ENCODE peak calls at places on chromosomes 7 and 10, in ten cellular contexts. T is thoracic aorta; A is activated CD4-positive, alpha-beta T cell treated with anti-CD3 and anti-CD28 coated beads, Interleukin-2, amount 50 U/mL, for 24 hours; N is GM20000; J is iris pigment epithelial cell; H is activated T-cell treated with anti-CD3 and anti-CD28 coated beads, Interleukin-2, amount 50 U/mL, for 48 hours; K is PC-3; W is activated effector memory CD4-positive, alpha-beta T cell treated with anti-CD3 and anti-CD28 coated beads, Interleukin-2, amount 50 U/mL, for 16 hours; I is RWPE1; S is RPMI7951. L is an unnamed sample.

GRCh38 chr10:133258818-133259602 is 17.7 kb downstream of the ADAM8 start:
- DNase-seq in T (peak), A (peak), N (no peak), J (peak), H (peak), K (peak), W (peak), I (peak), S (peak), L (no peak)

GRCh38 chr7:92061154-92061553 is 73.1 kb downstream of the CYP51A1 start:
- DNase-seq in T (no peak), A (no peak), N (no peak), J (no peak), H (no peak), K (no peak), W (no peak), I (peak), S (no peak), L (no peak)

GRCh38 chr10:97685395-97685958 is 1.6 kb downstream of the AVPI1 start:
- DNase-seq in T (no peak), A (no peak), N (no peak), J (peak), H (no peak), K (peak), W (no peak), I (peak), S (peak), L (no peak)

GRCh38 chr10:119339099-119339498 is 131.7 kb downstream of the GRK5 start:
- DNase-seq in T (no peak), A (no peak), N (no peak), J (no peak), H (no peak), K (no peak), W (no peak), I (no peak), S (no peak), L (no peak)

GRCh38 chr10:57694956-57695605 is 572.6 kb downstream of the IPMK start:
- DNase-seq in T (no peak), A (no peak), N (no peak), J (peak), H (no peak), K (peak), W (no peak), I (no peak), S (no peak), L (peak)

GRCh38 chr10:59675812-59676211 is 33.8 kb downstream of the SLC16A9 start:
- DNase-seq in T (no peak), A (no peak), N (no peak), J (no peak), H (no peak), K (peak), W (no peak), I (no peak), S (peak), L (no peak)

GRCh38 chr7:47681241-47681810 is 99.4 kb upstream of the TNS3 start:
- DNase-seq in T (no peak), A (no peak), N (no peak), J (no peak), H (no peak), K (peak), W (no peak), I (no peak), S (peak), L (no peak)

GRCh38 chr10:98414932-98415709 is at the start of gene PYROXD2:
- DNase-seq in T (peak), A (peak), N (peak), J (peak), H (peak), K (peak), W (peak), I (peak), S (peak), L (peak)

GRCh38 chr10:16440396-16441105 is 3.7 kb downstream of the PTER start:
- DNase-seq in T (no peak), A (no peak), N (no peak), J (peak), H (peak), K (peak), W (peak), I (peak), S (peak), L (no peak)

GRCh38 chr10:17025444-17026295 is 103.9 kb downstream of the CUBN start:
- DNase-seq in T (peak), A (peak), N (no peak), J (peak), H (peak), K (peak), W (peak), I (peak), S (peak), L (no peak)

GRCh38 chr10:100448977-100449376 is 13.8 kb upstream of the WNT8B start:
- DNase-seq in T (no peak), A (no peak), N (no peak), J (no peak), H (no peak), K (no peak), W (no peak), I (no peak), S (no peak), L (no peak)

GRCh38 chr7:83532229-83532628 is 116.7 kb downstream of the SEMA3E start:
- DNase-seq in T (no peak), A (no peak), N (no peak), J (peak), H (no peak), K (peak), W (no peak), I (peak), S (no peak), L (no peak)

GRCh38 chr7:87600130-87601124 is at the start of gene ABCB1:
- DNase-seq in T (no peak), A (peak), N (peak), J (peak), H (peak), K (no peak), W (peak), I (no peak), S (peak), L (no peak)

GRCh38 chr7:70638381-70639128 is 493.4 kb upstream of the GALNT17 start:
- DNase-seq in T (no peak), A (no peak), N (no peak), J (no peak), H (no peak), K (no peak), W (no peak), I (no peak), S (no peak), L (no peak)

GRCh38 chr10:73967544-73967943 is 30.4 kb upstream of the VCL start:
- DNase-seq in T (no peak), A (no peak), N (no peak), J (no peak), H (no peak), K (no peak), W (no peak), I (no peak), S (no peak), L (no peak)

GRCh38 chr7:47647213-47647985 is 65.5 kb upstream of the TNS3 start:
- DNase-seq in T (no peak), A (no peak), N (no peak), J (no peak), H (no peak), K (no peak), W (no peak), I (no peak), S (no peak), L (no peak)

GRCh38 chr7:134962270-134962669 is 24.0 kb upstream of the AGBL3 start:
- DNase-seq in T (no peak), A (no peak), N (no peak), J (no peak), H (no peak), K (no peak), W (no peak), I (no peak), S (no peak), L (no peak)

GRCh38 chr10:77603529-77603927 is 34.1 kb downstream of the KCNMA1 start:
- DNase-seq in T (no peak), A (no peak), N (no peak), J (no peak), H (no peak), K (peak), W (no peak), I (peak), S (peak), L (peak)

GRCh38 chr10:78307576-78307975 is 273.9 kb downstream of the RPS24 start:
- DNase-seq in T (no peak), A (no peak), N (no peak), J (no peak), H (no peak), K (peak), W (no peak), I (no peak), S (no peak), L (no peak)

GRCh38 chr7:5234852-5235831 is 45.1 kb downstream of the WIPI2 start:
- DNase-seq in T (no peak), A (no peak), N (no peak), J (peak), H (no peak), K (peak), W (no peak), I (no peak), S (peak), L (no peak)

GRCh38 chr7:34135924-34136323 is 230.6 kb downstream of the BMPER start:
- DNase-seq in T (no peak), A (no peak), N (no peak), J (no peak), H (no peak), K (no peak), W (no peak), I (no peak), S (no peak), L (no peak)

GRCh38 chr7:437293-438280 is 82.1 kb downstream of the PDGFA start:
- DNase-seq in T (no peak), A (no peak), N (no peak), J (no peak), H (no peak), K (no peak), W (no peak), I (no peak), S (no peak), L (no peak)

GRCh38 chr7:27171636-27172387 is 2.3 kb downstream of the HOXA10 start:
- DNase-seq in T (no peak), A (no peak), N (no peak), J (no peak), H (peak), K (no peak), W (peak), I (no peak), S (no peak), L (no peak)

GRCh38 chr10:50385610-50386009 is 134.3 kb upstream of the ASAH2 start:
- DNase-seq in T (no peak), A (no peak), N (no peak), J (peak), H (no peak), K (no peak), W (no peak), I (no peak), S (no peak), L (no peak)

GRCh38 chr7:128809363-128809762 is 17.6 kb downstream of the CCDC136 start:
- DNase-seq in T (no peak), A (no peak), N (no peak), J (no peak), H (no peak), K (no peak), W (peak), I (no peak), S (no peak), L (no peak)

GRCh38 chr7:143239822-143240221 is 18.0 kb downstream of the TAS2R40 start:
- DNase-seq in T (no peak), A (no peak), N (no peak), J (peak), H (no peak), K (peak), W (no peak), I (no peak), S (no peak), L (no peak)

GRCh38 chr10:132645630-132646442 is 108.2 kb downstream of the INPP5A start:
- DNase-seq in T (no peak), A (no peak), N (no peak), J (no peak), H (no peak), K (no peak), W (peak), I (no peak), S (no peak), L (no peak)

GRCh38 chr7:148337566-148337965 is 253.0 kb upstream of the C7orf33 start:
- DNase-seq in T (no peak), A (no peak), N (no peak), J (no peak), H (no peak), K (peak), W (no peak), I (no peak), S (no peak), L (no peak)

GRCh38 chr7:150988230-150989226 is 2.3 kb upstream of the NOS3 start:
- DNase-seq in T (no peak), A (peak), N (peak), J (no peak), H (peak), K (peak), W (peak), I (peak), S (peak), L (peak)

GRCh38 chr7:17913250-17913649 is 27.0 kb downstream of the SNX13 start:
- DNase-seq in T (no peak), A (no peak), N (no peak), J (no peak), H (no peak), K (no peak), W (no peak), I (no peak), S (no peak), L (no peak)

GRCh38 chr7:151520419-151521229 is 929 bp upstream of the RHEB start:
- DNase-seq in T (peak), A (peak), N (peak), J (no peak), H (peak), K (peak), W (peak), I (no peak), S (peak), L (peak)

GRCh38 chr7:92836489-92837213 is at the start of gene CDK6:
- DNase-seq in T (no peak), A (peak), N (peak), J (peak), H (peak), K (peak), W (peak), I (peak), S (peak), L (no peak)

GRCh38 chr7:36583318-36583717 is 141.0 kb downstream of the AOAH start:
- DNase-seq in T (no peak), A (no peak), N (no peak), J (peak), H (no peak), K (peak), W (no peak), I (no peak), S (peak), L (no peak)

GRCh38 chr7:156386097-156386496 is 254.5 kb upstream of the RNF32 start:
- DNase-seq in T (no peak), A (no peak), N (no peak), J (no peak), H (no peak), K (no peak), W (no peak), I (no peak), S (peak), L (no peak)

GRCh38 chr10:24616536-24616935 is 107.2 kb downstream of the ARHGAP21 start:
- DNase-seq in T (no peak), A (no peak), N (no peak), J (peak), H (no peak), K (peak), W (no peak), I (no peak), S (no peak), L (no peak)

GRCh38 chr7:285731-286130 is 4.2 kb upstream of the FOXL3 start:
- DNase-seq in T (no peak), A (no peak), N (no peak), J (no peak), H (no peak), K (no peak), W (peak), I (no peak), S (no peak), L (no peak)

L was measured in NCI-H748 treated with DMSO at 0.1 percent for 48 hours.